ENCODE peak calls at places on chromosomes 7 and 10, in eight cellular contexts. One of them, this sample, is unnamed.

GRCh38 chr7:157752832-157753291 is 416.1 kb downstream of the DNAJB6 start:
- DNase-seq in heart right ventricle: no peak
- DNase-seq in AG04449: no peak
- DNase-seq in cardiac muscle cell: peak
- DNase-seq in thoracic aorta: no peak
- DNase-seq in fibroblast of the aortic adventitia: no peak
- DNase-seq in left ventricle myocardium inferior: no peak
- DNase-seq in fibroblast of mammary gland: peak
- DNase-seq in this sample: peak

GRCh38 chr7:33089142-33089541 is 20.1 kb downstream of the RP9 start:
- DNase-seq in AG04449: no peak
- DNase-seq in fibroblast of the aortic adventitia: no peak
- DNase-seq in heart right ventricle: no peak
- DNase-seq in cardiac muscle cell: no peak
- DNase-seq in left ventricle myocardium inferior: no peak
- DNase-seq in fibroblast of mammary gland: no peak
- DNase-seq in thoracic aorta: no peak
- DNase-seq in this sample: no peak

GRCh38 chr10:132371641-132372081 is 25.3 kb upstream of the PWWP2B start:
- DNase-seq in cardiac muscle cell: no peak
- DNase-seq in heart right ventricle: no peak
- DNase-seq in AG04449: no peak
- DNase-seq in left ventricle myocardium inferior: no peak
- DNase-seq in thoracic aorta: no peak
- DNase-seq in fibroblast of the aortic adventitia: no peak
- DNase-seq in fibroblast of mammary gland: no peak
- DNase-seq in this sample: peak

GRCh38 chr7:95028683-95029082 is 121.3 kb downstream of the PPP1R9A start:
- DNase-seq in thoracic aorta: no peak
- DNase-seq in heart right ventricle: no peak
- DNase-seq in AG04449: no peak
- DNase-seq in cardiac muscle cell: no peak
- DNase-seq in left ventricle myocardium inferior: no peak
- DNase-seq in fibroblast of mammary gland: no peak
- DNase-seq in fibroblast of the aortic adventitia: no peak
- DNase-seq in this sample: no peak

GRCh38 chr7:38585551-38585950 is 45.6 kb downstream of the AMPH start:
- DNase-seq in thoracic aorta: no peak
- DNase-seq in cardiac muscle cell: no peak
- DNase-seq in AG04449: no peak
- DNase-seq in left ventricle myocardium inferior: no peak
- DNase-seq in heart right ventricle: no peak
- DNase-seq in fibroblast of the aortic adventitia: no peak
- DNase-seq in fibroblast of mammary gland: no peak
- DNase-seq in this sample: no peak

GRCh38 chr7:28806841-28807240 is 151.3 kb downstream of the TRIL start:
- DNase-seq in fibroblast of mammary gland: peak
- DNase-seq in AG04449: peak
- DNase-seq in thoracic aorta: no peak
- DNase-seq in left ventricle myocardium inferior: no peak
- DNase-seq in fibroblast of the aortic adventitia: no peak
- DNase-seq in cardiac muscle cell: no peak
- DNase-seq in heart right ventricle: no peak
- DNase-seq in this sample: no peak

GRCh38 chr10:78931333-78932083 is 137.3 kb upstream of the ZMIZ1 start:
- DNase-seq in fibroblast of the aortic adventitia: peak
- DNase-seq in heart right ventricle: peak
- DNase-seq in cardiac muscle cell: peak
- DNase-seq in AG04449: peak
- DNase-seq in left ventricle myocardium inferior: peak
- DNase-seq in thoracic aorta: no peak
- DNase-seq in fibroblast of mammary gland: peak
- DNase-seq in this sample: peak

GRCh38 chr10:72379062-72379461 is 24.3 kb upstream of the DNAJB12 start:
- DNase-seq in left ventricle myocardium inferior: no peak
- DNase-seq in fibroblast of the aortic adventitia: no peak
- DNase-seq in thoracic aorta: no peak
- DNase-seq in heart right ventricle: no peak
- DNase-seq in cardiac muscle cell: no peak
- DNase-seq in AG04449: no peak
- DNase-seq in fibroblast of mammary gland: peak
- DNase-seq in this sample: no peak

GRCh38 chr7:109246330-109247077 is 676.8 kb downstream of the DNAJB9 start:
- DNase-seq in left ventricle myocardium inferior: no peak
- DNase-seq in cardiac muscle cell: no peak
- DNase-seq in fibroblast of mammary gland: peak
- DNase-seq in heart right ventricle: no peak
- DNase-seq in thoracic aorta: no peak
- DNase-seq in fibroblast of the aortic adventitia: peak
- DNase-seq in AG04449: no peak
- DNase-seq in this sample: no peak

GRCh38 chr7:35802649-35803048 is 1.8 kb downstream of the SEPTIN7 start:
- DNase-seq in AG04449: no peak
- DNase-seq in fibroblast of mammary gland: no peak
- DNase-seq in thoracic aorta: no peak
- DNase-seq in heart right ventricle: no peak
- DNase-seq in fibroblast of the aortic adventitia: no peak
- DNase-seq in left ventricle myocardium inferior: no peak
- DNase-seq in cardiac muscle cell: no peak
- DNase-seq in this sample: no peak

GRCh38 chr7:69708857-69709256 is 110.6 kb downstream of the AUTS2 start:
- DNase-seq in fibroblast of the aortic adventitia: peak
- DNase-seq in heart right ventricle: no peak
- DNase-seq in left ventricle myocardium inferior: no peak
- DNase-seq in fibroblast of mammary gland: peak
- DNase-seq in cardiac muscle cell: peak
- DNase-seq in thoracic aorta: no peak
- DNase-seq in AG04449: no peak
- DNase-seq in this sample: no peak

GRCh38 chr7:124183649-124184048 is 150.8 kb upstream of the TMEM229A start:
- DNase-seq in fibroblast of the aortic adventitia: no peak
- DNase-seq in left ventricle myocardium inferior: no peak
- DNase-seq in fibroblast of mammary gland: no peak
- DNase-seq in AG04449: no peak
- DNase-seq in cardiac muscle cell: no peak
- DNase-seq in thoracic aorta: no peak
- DNase-seq in heart right ventricle: no peak
- DNase-seq in this sample: no peak

GRCh38 chr7:33195264-33195663 is 65.9 kb downstream of the BBS9 start:
- DNase-seq in fibroblast of mammary gland: peak
- DNase-seq in thoracic aorta: no peak
- DNase-seq in heart right ventricle: no peak
- DNase-seq in left ventricle myocardium inferior: no peak
- DNase-seq in AG04449: peak
- DNase-seq in fibroblast of the aortic adventitia: peak
- DNase-seq in cardiac muscle cell: peak
- DNase-seq in this sample: no peak

DNA sequence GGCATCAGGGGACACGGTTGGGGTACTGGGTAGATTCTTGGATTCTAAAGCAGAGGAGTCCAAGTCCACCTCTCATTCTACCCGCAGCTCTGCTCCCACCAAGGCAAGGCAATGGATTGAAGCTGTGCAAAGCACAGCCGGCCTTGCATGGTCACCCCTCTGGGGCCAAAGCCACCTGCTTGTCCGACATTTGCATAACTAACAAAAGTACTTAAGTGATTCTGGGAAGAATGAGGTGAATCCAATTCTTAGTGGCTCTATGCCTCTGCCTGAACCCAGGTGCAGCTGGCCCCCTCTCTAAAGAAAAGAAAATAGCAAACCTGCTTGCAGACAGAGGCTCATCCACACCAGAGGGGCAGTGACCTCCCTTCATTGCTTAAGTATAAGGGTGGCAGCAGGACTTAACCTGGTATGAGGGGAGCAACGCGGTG is 10.7 kb upstream of the COBL start:
- DNase-seq in heart right ventricle: no peak
- DNase-seq in cardiac muscle cell: no peak
- DNase-seq in fibroblast of mammary gland: no peak
- DNase-seq in fibroblast of the aortic adventitia: no peak
- DNase-seq in AG04449: no peak
- DNase-seq in left ventricle myocardium inferior: no peak
- DNase-seq in thoracic aorta: no peak
- DNase-seq in this sample: no peak
- H3K4me3 ChIP-seq in heart right ventricle: no peak
- H3K4me3 ChIP-seq in cardiac muscle cell: no peak
- H3K4me3 ChIP-seq in fibroblast of mammary gland: no peak
- H3K4me3 ChIP-seq in fibroblast of the aortic adventitia: no peak
- H3K4me3 ChIP-seq in AG04449: no peak
- H3K4me3 ChIP-seq in left ventricle myocardium inferior: no peak
- H3K4me3 ChIP-seq in thoracic aorta: no peak
- H3K4me3 ChIP-seq in this sample: no peak

GRCh38 chr10:69774596-69774995 is 27.1 kb upstream of the COL13A1 start:
- DNase-seq in fibroblast of the aortic adventitia: no peak
- DNase-seq in cardiac muscle cell: no peak
- DNase-seq in AG04449: no peak
- DNase-seq in heart right ventricle: no peak
- DNase-seq in thoracic aorta: no peak
- DNase-seq in fibroblast of mammary gland: no peak
- DNase-seq in left ventricle myocardium inferior: no peak
- DNase-seq in this sample: no peak
- TF ChIP-seq CTCF in fibroblast of the aortic adventitia: no peak
- TF ChIP-seq CTCF in cardiac muscle cell: no peak
- TF ChIP-seq CTCF in AG04449: no peak
- TF ChIP-seq CTCF in heart right ventricle: no peak
- TF ChIP-seq CTCF in thoracic aorta: no peak
- TF ChIP-seq CTCF in fibroblast of mammary gland: no peak
- TF ChIP-seq CTCF in left ventricle myocardium inferior: no peak
- TF ChIP-seq CTCF in this sample: no peak

GRCh38 chr7:96327429-96327828 is 5.5 kb upstream of the SLC25A13 start:
- DNase-seq in thoracic aorta: no peak
- DNase-seq in fibroblast of the aortic adventitia: no peak
- DNase-seq in heart right ventricle: no peak
- DNase-seq in left ventricle myocardium inferior: no peak
- DNase-seq in AG04449: no peak
- DNase-seq in fibroblast of mammary gland: no peak
- DNase-seq in cardiac muscle cell: no peak
- DNase-seq in this sample: no peak

GRCh38 chr7:96330193-96330592 is 8.3 kb upstream of the SLC25A13 start:
- DNase-seq in heart right ventricle: no peak
- DNase-seq in left ventricle myocardium inferior: no peak
- DNase-seq in fibroblast of the aortic adventitia: peak
- DNase-seq in AG04449: no peak
- DNase-seq in fibroblast of mammary gland: no peak
- DNase-seq in thoracic aorta: no peak
- DNase-seq in cardiac muscle cell: no peak
- DNase-seq in this sample: no peak

GRCh38 chr7:96328016-96328415 is 6.1 kb upstream of the SLC25A13 start:
- DNase-seq in AG04449: no peak
- DNase-seq in fibroblast of the aortic adventitia: no peak
- DNase-seq in heart right ventricle: no peak
- DNase-seq in thoracic aorta: no peak
- DNase-seq in left ventricle myocardium inferior: no peak
- DNase-seq in cardiac muscle cell: no peak
- DNase-seq in fibroblast of mammary gland: no peak
- DNase-seq in this sample: no peak

GRCh38 chr7:96331233-96331632 is 9.3 kb upstream of the SLC25A13 start:
- DNase-seq in AG04449: no peak
- DNase-seq in left ventricle myocardium inferior: no peak
- DNase-seq in thoracic aorta: no peak
- DNase-seq in cardiac muscle cell: no peak
- DNase-seq in fibroblast of mammary gland: no peak
- DNase-seq in fibroblast of the aortic adventitia: no peak
- DNase-seq in heart right ventricle: no peak
- DNase-seq in this sample: no peak

GRCh38 chr7:96329189-96329588 is 7.3 kb upstream of the SLC25A13 start:
- DNase-seq in heart right ventricle: no peak
- DNase-seq in AG04449: no peak
- DNase-seq in cardiac muscle cell: no peak
- DNase-seq in fibroblast of mammary gland: no peak
- DNase-seq in left ventricle myocardium inferior: no peak
- DNase-seq in thoracic aorta: no peak
- DNase-seq in fibroblast of the aortic adventitia: no peak
- DNase-seq in this sample: no peak
- H3K4me3 ChIP-seq in heart right ventricle: no peak
- H3K4me3 ChIP-seq in AG04449: no peak
- H3K4me3 ChIP-seq in cardiac muscle cell: no peak
- H3K4me3 ChIP-seq in fibroblast of mammary gland: no peak
- H3K4me3 ChIP-seq in left ventricle myocardium inferior: no peak
- H3K4me3 ChIP-seq in thoracic aorta: no peak
- H3K4me3 ChIP-seq in fibroblast of the aortic adventitia: no peak
- H3K4me3 ChIP-seq in this sample: no peak

DNA sequence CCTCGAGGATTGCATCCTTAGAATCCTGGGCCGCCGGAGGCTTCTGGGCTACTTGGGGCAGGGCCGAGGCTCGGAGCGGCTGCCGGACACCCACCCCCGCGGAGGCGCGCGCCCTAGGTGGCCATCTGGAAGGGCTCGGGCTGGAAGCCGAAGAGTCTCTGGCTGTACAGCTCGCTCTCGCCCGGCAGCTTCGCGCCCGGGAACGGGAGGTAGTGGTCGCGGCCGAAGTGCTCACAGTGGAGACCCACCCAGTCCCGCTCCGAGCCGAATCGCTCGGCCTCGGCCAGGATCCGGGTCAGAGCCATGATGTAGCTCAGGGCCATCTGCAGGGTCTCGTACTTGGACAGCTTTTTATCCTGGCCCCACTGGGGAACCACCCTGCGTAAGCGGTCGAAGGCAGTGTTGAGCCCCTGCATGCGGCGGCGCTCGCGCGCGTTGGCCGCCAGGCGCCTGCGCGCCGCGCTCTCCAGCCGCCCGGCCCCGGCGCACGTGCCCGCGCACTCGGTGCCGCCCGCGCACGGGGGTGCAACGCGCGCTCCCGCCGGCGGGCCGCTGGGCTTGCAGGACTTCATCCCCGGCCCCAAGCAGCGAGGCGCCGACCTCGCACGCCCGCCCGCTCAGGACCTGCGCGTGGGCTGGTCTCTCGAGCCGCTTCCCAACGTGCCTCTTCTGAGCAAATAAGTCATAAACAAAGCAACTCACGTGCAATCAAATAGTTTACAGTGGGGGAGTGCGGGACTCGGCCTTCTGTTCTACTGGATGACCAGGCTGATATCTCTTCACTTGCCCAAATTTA is 609 bp downstream of the ATOH7 start:
- DNase-seq in thoracic aorta: no peak
- DNase-seq in heart right ventricle: peak
- DNase-seq in left ventricle myocardium inferior: peak
- DNase-seq in cardiac muscle cell: peak
- DNase-seq in AG04449: no peak
- DNase-seq in fibroblast of mammary gland: peak
- DNase-seq in fibroblast of the aortic adventitia: peak
- DNase-seq in this sample: peak
- TF ChIP-seq CTCF in thoracic aorta: no peak
- TF ChIP-seq CTCF in heart right ventricle: no peak
- TF ChIP-seq CTCF in left ventricle myocardium inferior: peak
- TF ChIP-seq CTCF in cardiac muscle cell: peak
- TF ChIP-seq CTCF in AG04449: no peak
- TF ChIP-seq CTCF in fibroblast of mammary gland: peak
- TF ChIP-seq CTCF in fibroblast of the aortic adventitia: peak
- TF ChIP-seq CTCF in this sample: peak